ENCODE peak calls at places on chromosomes 2 and 18, in six cellular contexts. One of them, this sample, is unnamed.

GRCh38 chr2:27506587-27506986 is 9.9 kb downstream of the GCKR start:
- DNase-seq in mucosa of descending colon: no peak
- DNase-seq in MM.1S: no peak
- DNase-seq in esophagus squamous epithelium: no peak
- DNase-seq in lung: no peak
- DNase-seq in psoas muscle: no peak
- DNase-seq in this sample: no peak

GRCh38 chr18:13889661-13890060 is 25.7 kb downstream of the MC2R start:
- DNase-seq in mucosa of descending colon: no peak
- DNase-seq in MM.1S: no peak
- DNase-seq in esophagus squamous epithelium: no peak
- DNase-seq in lung: no peak
- DNase-seq in psoas muscle: no peak
- DNase-seq in this sample: peak; percentile 1

GRCh38 chr2:219300022-219300421 is 9.2 kb downstream of the PTPRN start:
- DNase-seq in mucosa of descending colon: no peak
- DNase-seq in MM.1S: no peak
- DNase-seq in esophagus squamous epithelium: no peak
- DNase-seq in lung: no peak
- DNase-seq in psoas muscle: no peak
- DNase-seq in this sample: no peak

GRCh38 chr2:239098288-239098970 is 250.5 kb downstream of the TWIST2 start:
- DNase-seq in mucosa of descending colon: no peak
- DNase-seq in MM.1S: no peak
- DNase-seq in esophagus squamous epithelium: no peak
- DNase-seq in lung: no peak
- DNase-seq in psoas muscle: peak; percentile 41
- DNase-seq in this sample: no peak

GRCh38 chr2:75195076-75195691 is 4.1 kb downstream of the TACR1 start:
- DNase-seq in mucosa of descending colon: no peak
- DNase-seq in MM.1S: no peak
- DNase-seq in esophagus squamous epithelium: no peak
- DNase-seq in lung: no peak
- DNase-seq in psoas muscle: no peak
- DNase-seq in this sample: no peak

GRCh38 chr2:875687-876615 is 74.7 kb upstream of the SNTG2 start:
- DNase-seq in mucosa of descending colon: no peak
- DNase-seq in MM.1S: no peak
- DNase-seq in esophagus squamous epithelium: no peak
- DNase-seq in lung: no peak
- DNase-seq in psoas muscle: no peak
- DNase-seq in this sample: no peak

GRCh38 chr2:45284621-45284995 is 275.4 kb upstream of the SIX2 start:
- DNase-seq in mucosa of descending colon: no peak
- DNase-seq in MM.1S: no peak
- DNase-seq in esophagus squamous epithelium: no peak
- DNase-seq in lung: no peak
- DNase-seq in psoas muscle: no peak
- DNase-seq in this sample: no peak

GRCh38 chr2:3299703-3300102 is 77.9 kb downstream of the EIPR1 start:
- DNase-seq in mucosa of descending colon: no peak
- DNase-seq in MM.1S: no peak
- DNase-seq in esophagus squamous epithelium: no peak
- DNase-seq in lung: no peak
- DNase-seq in psoas muscle: no peak
- DNase-seq in this sample: no peak

DNA sequence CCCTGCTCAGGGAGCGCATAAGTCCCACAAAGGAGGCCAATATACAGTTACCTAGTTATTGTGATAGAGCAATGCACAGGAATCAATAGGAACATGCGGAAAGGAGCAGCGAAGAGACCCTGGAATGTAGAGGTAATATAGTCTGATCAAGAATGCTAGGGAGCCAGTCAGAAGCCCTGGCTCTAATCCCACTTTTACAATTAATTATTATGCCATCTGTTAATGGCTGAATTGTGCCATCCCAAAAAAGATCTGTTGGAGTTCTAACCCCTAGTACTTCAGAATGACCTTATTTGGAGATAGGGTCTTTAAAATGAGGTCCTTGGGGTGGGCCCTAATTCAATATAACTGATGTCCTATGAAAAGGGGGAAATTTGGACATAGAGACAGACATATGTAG is 7.7 kb upstream of the SPATS2L start:
- DNase-seq in mucosa of descending colon: no peak
- DNase-seq in MM.1S: no peak
- DNase-seq in esophagus squamous epithelium: no peak
- DNase-seq in lung: no peak
- DNase-seq in psoas muscle: no peak
- DNase-seq in this sample: no peak
- H3K4me3 ChIP-seq in mucosa of descending colon: no peak overlapping the region
- H3K4me3 ChIP-seq in MM.1S: no peak overlapping the region
- H3K4me3 ChIP-seq in esophagus squamous epithelium: no peak overlapping the region
- H3K4me3 ChIP-seq in lung: no peak overlapping the region
- H3K4me3 ChIP-seq in psoas muscle: no peak overlapping the region
- H3K4me3 ChIP-seq in this sample: no peak overlapping the region

DNA sequence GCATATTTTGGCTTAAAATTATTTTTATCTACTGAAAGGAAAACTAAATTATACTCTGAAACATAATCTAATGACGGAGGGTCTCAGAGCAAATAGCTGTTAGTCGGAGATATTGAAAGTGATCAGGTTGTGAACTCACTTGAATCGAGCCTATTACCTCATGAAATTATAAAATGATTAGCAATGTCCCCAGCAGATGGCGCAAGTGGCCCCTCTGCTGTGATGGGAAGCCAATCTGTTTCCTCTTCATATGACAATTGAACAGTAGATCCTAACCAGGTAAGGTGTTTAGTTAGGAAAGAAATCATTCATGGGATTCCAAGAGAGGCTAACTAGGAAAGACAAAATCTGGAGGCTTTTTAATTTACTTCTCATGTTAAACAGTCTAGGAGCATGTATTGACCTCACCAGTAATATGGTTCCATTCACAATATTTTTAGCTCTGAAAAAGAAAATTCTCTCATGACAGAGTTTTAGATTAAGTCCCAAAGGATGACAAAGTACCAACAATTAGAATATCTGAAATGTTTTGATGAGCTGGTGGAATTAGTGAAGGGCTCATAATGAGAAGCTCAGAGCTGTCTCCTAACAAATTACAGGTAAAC is 29.9 kb upstream of the MPPE1 start:
- DNase-seq in mucosa of descending colon: peak; percentile 96
- DNase-seq in MM.1S: peak; percentile 68
- DNase-seq in esophagus squamous epithelium: no peak
- DNase-seq in lung: peak; percentile 75
- DNase-seq in psoas muscle: peak; percentile 74
- DNase-seq in this sample: peak; percentile 72
- TF ChIP-seq CTCF in mucosa of descending colon: peak; percentile 61
- TF ChIP-seq CTCF in MM.1S: peak; percentile 78
- TF ChIP-seq CTCF in esophagus squamous epithelium: peak; percentile 88
- TF ChIP-seq CTCF in lung: peak; percentile 85
- TF ChIP-seq CTCF in psoas muscle: peak; percentile 92
- TF ChIP-seq CTCF in this sample: peak; percentile 79

DNA sequence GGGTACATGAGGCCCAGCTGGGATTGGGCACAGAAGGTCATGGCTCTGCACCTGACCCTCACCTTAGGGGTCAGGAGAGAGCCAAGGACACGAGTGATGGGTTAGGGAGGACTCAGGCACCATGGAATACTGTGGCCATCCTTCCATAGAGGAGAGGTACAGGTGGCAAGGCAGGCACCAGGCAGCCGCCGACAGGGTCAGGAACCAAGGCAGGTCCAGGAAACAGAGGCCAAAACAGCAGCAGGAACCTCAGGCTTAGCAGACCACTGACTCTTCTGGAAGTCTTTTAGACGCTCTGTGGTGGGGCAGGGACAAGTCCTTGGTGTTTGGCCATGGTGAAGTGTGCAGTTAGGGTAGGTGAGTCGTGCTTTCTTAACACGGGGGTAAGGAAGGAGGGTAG is 128.0 kb downstream of the NEDD4L start:
- DNase-seq in mucosa of descending colon: no peak
- DNase-seq in MM.1S: no peak
- DNase-seq in esophagus squamous epithelium: no peak
- DNase-seq in lung: no peak
- DNase-seq in psoas muscle: no peak
- DNase-seq in this sample: no peak
- H3K4me3 ChIP-seq in mucosa of descending colon: no peak overlapping the region
- H3K4me3 ChIP-seq in MM.1S: no peak overlapping the region
- H3K4me3 ChIP-seq in esophagus squamous epithelium: no peak overlapping the region
- H3K4me3 ChIP-seq in lung: no peak overlapping the region
- H3K4me3 ChIP-seq in psoas muscle: no peak overlapping the region
- H3K4me3 ChIP-seq in this sample: no peak overlapping the region

GRCh38 chr18:76805221-76805620 is 17.1 kb upstream of the ZNF236 start:
- DNase-seq in mucosa of descending colon: no peak
- DNase-seq in MM.1S: no peak
- DNase-seq in esophagus squamous epithelium: no peak
- DNase-seq in lung: no peak
- DNase-seq in psoas muscle: no peak
- DNase-seq in this sample: peak; percentile 75
- TF ChIP-seq CTCF in mucosa of descending colon: no peak
- TF ChIP-seq CTCF in MM.1S: no peak
- TF ChIP-seq CTCF in esophagus squamous epithelium: no peak
- TF ChIP-seq CTCF in lung: no peak
- TF ChIP-seq CTCF in psoas muscle: no peak
- TF ChIP-seq CTCF in this sample: peak; percentile 30

GRCh38 chr2:10126627-10127026 is 4.1 kb downstream of the RRM2 start:
- DNase-seq in mucosa of descending colon: no peak
- DNase-seq in MM.1S: no peak
- DNase-seq in esophagus squamous epithelium: no peak
- DNase-seq in lung: no peak
- DNase-seq in psoas muscle: no peak
- DNase-seq in this sample: no peak
- H3K4me3 ChIP-seq in mucosa of descending colon: no peak overlapping the region
- H3K4me3 ChIP-seq in MM.1S: no peak overlapping the region
- H3K4me3 ChIP-seq in esophagus squamous epithelium: no peak overlapping the region
- H3K4me3 ChIP-seq in lung: no peak overlapping the region
- H3K4me3 ChIP-seq in psoas muscle: no peak overlapping the region
- H3K4me3 ChIP-seq in this sample: no peak overlapping the region

GRCh38 chr2:162798407-162798806 is 40.2 kb downstream of the KCNH7 start:
- DNase-seq in mucosa of descending colon: no peak
- DNase-seq in MM.1S: no peak
- DNase-seq in esophagus squamous epithelium: no peak
- DNase-seq in lung: no peak
- DNase-seq in psoas muscle: no peak
- DNase-seq in this sample: no peak

GRCh38 chr2:162795312-162795711 is 43.3 kb downstream of the KCNH7 start:
- DNase-seq in mucosa of descending colon: peak; percentile 32
- DNase-seq in MM.1S: no peak
- DNase-seq in esophagus squamous epithelium: no peak
- DNase-seq in lung: no peak
- DNase-seq in psoas muscle: no peak
- DNase-seq in this sample: no peak
- TF ChIP-seq CTCF in mucosa of descending colon: no peak
- TF ChIP-seq CTCF in MM.1S: no peak
- TF ChIP-seq CTCF in esophagus squamous epithelium: no peak
- TF ChIP-seq CTCF in lung: no peak
- TF ChIP-seq CTCF in psoas muscle: no peak
- TF ChIP-seq CTCF in this sample: no peak

GRCh38 chr2:99878951-99879350 is 263.4 kb downstream of the AFF3 start:
- DNase-seq in mucosa of descending colon: no peak
- DNase-seq in MM.1S: no peak
- DNase-seq in esophagus squamous epithelium: no peak
- DNase-seq in lung: no peak
- DNase-seq in psoas muscle: no peak
- DNase-seq in this sample: peak; percentile 45

GRCh38 chr2:99879481-99879880 is 262.9 kb downstream of the AFF3 start:
- DNase-seq in mucosa of descending colon: no peak
- DNase-seq in MM.1S: no peak
- DNase-seq in esophagus squamous epithelium: no peak
- DNase-seq in lung: no peak
- DNase-seq in psoas muscle: no peak
- DNase-seq in this sample: peak; percentile 55

GRCh38 chr2:99883356-99883867 is 259.0 kb downstream of the AFF3 start:
- DNase-seq in mucosa of descending colon: no peak
- DNase-seq in MM.1S: no peak
- DNase-seq in esophagus squamous epithelium: no peak
- DNase-seq in lung: no peak
- DNase-seq in psoas muscle: no peak
- DNase-seq in this sample: no peak

GRCh38 chr2:99880148-99880983 is 262.0 kb downstream of the AFF3 start:
- DNase-seq in mucosa of descending colon: no peak
- DNase-seq in MM.1S: no peak
- DNase-seq in esophagus squamous epithelium: no peak
- DNase-seq in lung: no peak
- DNase-seq in psoas muscle: no peak
- DNase-seq in this sample: peak; percentile 89

GRCh38 chr2:99881901-99882591 is 260.3 kb downstream of the AFF3 start:
- DNase-seq in mucosa of descending colon: no peak
- DNase-seq in MM.1S: no peak
- DNase-seq in esophagus squamous epithelium: no peak
- DNase-seq in lung: no peak
- DNase-seq in psoas muscle: no peak
- DNase-seq in this sample: peak; percentile 82
- H3K4me3 ChIP-seq in mucosa of descending colon: no peak overlapping the region
- H3K4me3 ChIP-seq in MM.1S: no peak overlapping the region
- H3K4me3 ChIP-seq in esophagus squamous epithelium: no peak overlapping the region
- H3K4me3 ChIP-seq in lung: no peak overlapping the region
- H3K4me3 ChIP-seq in psoas muscle: no peak overlapping the region
- H3K4me3 ChIP-seq in this sample: no peak overlapping the region

GRCh38 chr2:40754912-40755311 is 303.0 kb upstream of the SLC8A1 start:
- DNase-seq in mucosa of descending colon: no peak
- DNase-seq in MM.1S: no peak
- DNase-seq in esophagus squamous epithelium: no peak
- DNase-seq in lung: no peak
- DNase-seq in psoas muscle: no peak
- DNase-seq in this sample: no peak
- TF ChIP-seq CTCF in mucosa of descending colon: no peak
- TF ChIP-seq CTCF in MM.1S: no peak
- TF ChIP-seq CTCF in esophagus squamous epithelium: no peak
- TF ChIP-seq CTCF in lung: no peak
- TF ChIP-seq CTCF in psoas muscle: no peak
- TF ChIP-seq CTCF in this sample: no peak

This sample was measured in fibroblast of mammary gland.